ENCODE peak calls at places on chromosomes 3 and 15, in eight cellular contexts. K, G, D, O, S, I, X and Z are unnamed samples.
A peak's percentile ranks its signal among the peaks of the same experiment; 100 is the strongest.

GRCh38 chr3:122577409-122578028 is at the start of gene PARP15:
- DNase-seq in G (no peak), X (no peak), K (no peak), O (peak; percentile 52), S (no peak), D (no peak), I (no peak), Z (no peak)

GRCh38 chr15:63933522-63933921 is 99.8 kb upstream of the HERC1 start:
- DNase-seq in O (no peak), K (no peak), G (no peak), I (no peak), S (no peak), X (peak; percentile 48), D (no peak), Z (no peak)

GRCh38 chr15:73964736-73965093 is 27.4 kb downstream of the STOML1 start:
- DNase-seq in K (peak; percentile 73), I (peak; percentile 67), S (peak; percentile 84), G (no peak), X (peak; percentile 97), O (peak; percentile 93), D (peak; percentile 90), Z (peak; percentile 99)

GRCh38 chr3:177827517-177828249 is 630.4 kb upstream of the TBL1XR1 start:
- DNase-seq in D (no peak), K (peak; percentile 70), I (no peak), G (no peak), O (no peak), S (peak; percentile 84), X (no peak), Z (no peak)

GRCh38 chr15:67406257-67406861 is 114.6 kb upstream of the C15orf61 start:
- DNase-seq in K (no peak), O (no peak), D (no peak), G (no peak), S (peak; percentile 8), X (no peak), I (no peak), Z (no peak)

GRCh38 chr15:69119016-69119415 is 41.4 kb upstream of the GLCE start:
- DNase-seq in S (peak; percentile 14), K (no peak), O (no peak), D (no peak), I (no peak), X (no peak), G (no peak), Z (no peak)

GRCh38 chr3:74614133-74614967 is at the start of gene CNTN3:
- DNase-seq in K (no peak), G (no peak), I (no peak), X (no peak), D (no peak), S (peak; percentile 19), O (peak; percentile 79), Z (no peak)

GRCh38 chr3:170792511-170792910 is 77.5 kb downstream of the RPL22L1 start:
- DNase-seq in X (no peak), G (no peak), K (no peak), S (no peak), I (no peak), O (no peak), D (no peak), Z (no peak)

GRCh38 chr3:36907911-36908646 is 36.8 kb downstream of the TRANK1 start:
- DNase-seq in S (peak; percentile 73), O (no peak), G (peak; percentile 24), D (peak; percentile 61), K (peak; percentile 70), I (no peak), X (peak; percentile 84), Z (no peak)

GRCh38 chr15:48759921-48760320 is 50.9 kb downstream of the CEP152 start:
- DNase-seq in X (no peak), K (no peak), I (no peak), S (no peak), G (no peak), O (no peak), D (no peak), Z (no peak)

GRCh38 chr3:64457811-64458210 is 230.0 kb downstream of the ADAMTS9 start:
- DNase-seq in I (no peak), K (no peak), G (no peak), O (no peak), S (no peak), D (no peak), X (no peak), Z (no peak)

GRCh38 chr15:31439328-31439727 is 112.7 kb downstream of the KLF13 start:
- DNase-seq in I (no peak), O (no peak), D (no peak), K (peak; percentile 26), X (peak; percentile 86), S (no peak), G (no peak), Z (no peak)

GRCh38 chr3:184562875-184563568 is 1.4 kb downstream of the EPHB3 start:
- DNase-seq in I (no peak), G (no peak), K (no peak), X (no peak), S (no peak), O (no peak), D (peak; percentile 76), Z (no peak)

GRCh38 chr3:149314807-149315578 is 18.4 kb downstream of the TM4SF18 start:
- DNase-seq in I (no peak), G (no peak), O (no peak), K (peak; percentile 53), D (no peak), S (peak; percentile 89), X (no peak), Z (no peak)

GRCh38 chr3:11539677-11540076 is 104.0 kb downstream of the VGLL4 start:
- DNase-seq in X (peak; percentile 82), O (peak; percentile 43), G (no peak), S (no peak), I (no peak), D (no peak), K (no peak), Z (no peak)

GRCh38 chr15:69881310-69881660 is 216.4 kb downstream of the TLE3 start:
- DNase-seq in I (no peak), O (no peak), D (no peak), S (no peak), G (peak; percentile 3), K (no peak), X (no peak), Z (no peak)

GRCh38 chr3:99842826-99843589 is 25.3 kb downstream of the CMSS1 start:
- DNase-seq in G (no peak), D (no peak), O (no peak), S (peak; percentile 80), K (peak; percentile 59), I (peak; percentile 43), X (no peak), Z (no peak)